ENCODE peak calls at places on chromosomes 5 and 9, in ten cellular contexts. R, Y, T, P, E, Q, O, K, W and D are unnamed samples.

GRCh38 chr9:76610009-76610352 is 151.0 kb downstream of the GCNT1 start:
- DNase-seq in R (no peak), Y (no peak), T (no peak), P (no peak), E (no peak), Q (peak), O (no peak), K (no peak), W (no peak), D (peak)

GRCh38 chr5:145587308-145588071 is 247.7 kb downstream of the PRELID2 start:
- DNase-seq in R (no peak), Y (no peak), T (no peak), P (no peak), E (no peak), Q (no peak), O (no peak), K (no peak), W (no peak), D (no peak)

GRCh38 chr9:95131023-95131943 is 186.2 kb downstream of the FANCC start:
- DNase-seq in R (peak), Y (peak), T (peak), P (peak), E (peak), Q (peak), O (peak), K (no peak), W (peak), D (peak)

GRCh38 chr5:74851026-74851425 is 15.2 kb downstream of the FAM169A start:
- DNase-seq in R (no peak), Y (no peak), T (no peak), P (no peak), E (no peak), Q (no peak), O (no peak), K (no peak), W (no peak), D (no peak)

GRCh38 chr9:107600060-107600573 is 110.5 kb upstream of the KLF4 start:
- DNase-seq in R (no peak), Y (no peak), T (no peak), P (no peak), E (no peak), Q (no peak), O (no peak), K (no peak), W (no peak), D (no peak)

GRCh38 chr5:112485802-112486427 is 66.8 kb upstream of the EPB41L4A start:
- DNase-seq in R (no peak), Y (no peak), T (no peak), P (no peak), E (no peak), Q (no peak), O (no peak), K (no peak), W (no peak), D (no peak)

GRCh38 chr5:98750693-98751092 is 22.8 kb upstream of the RGMB start:
- DNase-seq in R (no peak), Y (no peak), T (no peak), P (no peak), E (no peak), Q (no peak), O (no peak), K (no peak), W (no peak), D (no peak)

GRCh38 chr5:69042500-69042899 is 51.3 kb upstream of the SLC30A5 start:
- DNase-seq in R (no peak), Y (no peak), T (no peak), P (no peak), E (no peak), Q (no peak), O (no peak), K (no peak), W (no peak), D (no peak)

GRCh38 chr5:127851964-127852363 is 148.8 kb downstream of the CCDC192 start:
- DNase-seq in R (no peak), Y (no peak), T (no peak), P (no peak), E (no peak), Q (no peak), O (no peak), K (no peak), W (no peak), D (no peak)

GRCh38 chr9:6944093-6944551 is 186.3 kb downstream of the KDM4C start:
- DNase-seq in R (peak), Y (no peak), T (no peak), P (peak), E (no peak), Q (no peak), O (no peak), K (no peak), W (no peak), D (no peak)

GRCh38 chr5:147565524-147565923 is 55.7 kb upstream of the DPYSL3 start:
- DNase-seq in R (no peak), Y (no peak), T (no peak), P (no peak), E (no peak), Q (no peak), O (no peak), K (no peak), W (no peak), D (no peak)

GRCh38 chr5:131147258-131147657 is 17.8 kb downstream of the HINT1 start:
- DNase-seq in R (no peak), Y (no peak), T (no peak), P (no peak), E (no peak), Q (no peak), O (no peak), K (no peak), W (no peak), D (no peak)

GRCh38 chr5:37768362-37768761 is 71.5 kb downstream of the GDNF start:
- DNase-seq in R (no peak), Y (no peak), T (no peak), P (no peak), E (no peak), Q (no peak), O (no peak), K (no peak), W (no peak), D (no peak)

GRCh38 chr5:107322936-107323335 is 347.8 kb downstream of the EFNA5 start:
- DNase-seq in R (no peak), Y (no peak), T (no peak), P (no peak), E (no peak), Q (no peak), O (no peak), K (no peak), W (no peak), D (no peak)

GRCh38 chr9:113993838-113994540 is 84.1 kb downstream of the AMBP start:
- DNase-seq in R (peak), Y (peak), T (no peak), P (peak), E (no peak), Q (peak), O (no peak), K (no peak), W (no peak), D (peak)

GRCh38 chr9:13721481-13722235 is 442.2 kb upstream of the MPDZ start:
- DNase-seq in R (no peak), Y (no peak), T (no peak), P (no peak), E (no peak), Q (no peak), O (no peak), K (no peak), W (no peak), D (no peak)

GRCh38 chr5:99773290-99773689 is 761.9 kb upstream of the FAM174A start:
- DNase-seq in R (no peak), Y (no peak), T (no peak), P (no peak), E (no peak), Q (no peak), O (no peak), K (no peak), W (no peak), D (no peak)

GRCh38 chr5:79243224-79243623 is 7.3 kb downstream of the JMY start:
- DNase-seq in R (no peak), Y (no peak), T (no peak), P (no peak), E (no peak), Q (no peak), O (no peak), K (no peak), W (no peak), D (no peak)

GRCh38 chr5:180291234-180291940 is 496 bp downstream of the MAPK9 start:
- DNase-seq in R (no peak), Y (no peak), T (peak), P (no peak), E (peak), Q (peak), O (peak), K (no peak), W (no peak), D (no peak)

GRCh38 chr9:136644593-136645342 is 17.9 kb upstream of the EGFL7 start:
- DNase-seq in R (no peak), Y (peak), T (peak), P (peak), E (peak), Q (peak), O (peak), K (peak), W (no peak), D (peak)

GRCh38 chr9:14111670-14112069 is 202.3 kb downstream of the NFIB start:
- DNase-seq in R (no peak), Y (no peak), T (no peak), P (no peak), E (no peak), Q (no peak), O (no peak), K (no peak), W (no peak), D (no peak)

GRCh38 chr5:54905246-54905770 is 80.1 kb downstream of the ESM1 start:
- DNase-seq in R (no peak), Y (no peak), T (no peak), P (no peak), E (no peak), Q (no peak), O (no peak), K (no peak), W (no peak), D (no peak)

GRCh38 chr5:99763021-99763814 is 772.0 kb upstream of the FAM174A start:
- DNase-seq in R (no peak), Y (no peak), T (no peak), P (no peak), E (no peak), Q (no peak), O (no peak), K (no peak), W (no peak), D (no peak)

GRCh38 chr5:6733411-6734242 is 20.4 kb downstream of the TENT4A start:
- DNase-seq in R (no peak), Y (no peak), T (no peak), P (no peak), E (no peak), Q (no peak), O (no peak), K (no peak), W (no peak), D (no peak)

GRCh38 chr5:125237026-125237425 is 490.6 kb upstream of the ZNF608 start:
- DNase-seq in R (no peak), Y (peak), T (peak), P (no peak), E (no peak), Q (peak), O (no peak), K (no peak), W (no peak), D (no peak)